ENCODE peak calls at places on chromosomes 2 and 18, in nine cellular contexts. P, T, H, D, Q, L, Z, O and S are unnamed samples.

GRCh38 chr2:881204-881918 is 69.3 kb upstream of the SNTG2 start:
- DNase-seq in H (no peak), Z (no peak), T (no peak), D (no peak), O (no peak), L (no peak), Q (no peak), P (no peak), S (no peak)

GRCh38 chr2:48248251-48248933 is 281.6 kb upstream of the STON1 start:
- DNase-seq in Z (no peak), D (peak; percentile 85), O (no peak), H (no peak), Q (peak; percentile 77), T (peak; percentile 92), P (no peak), L (peak; percentile 87), S (peak; percentile 18)

GRCh38 chr18:79974025-79974424 is 9.6 kb downstream of the HSBP1L1 start:
- DNase-seq in D (no peak), O (no peak), Q (no peak), T (no peak), L (no peak), P (no peak), H (no peak), Z (no peak), S (no peak)

GRCh38 chr2:158953454-158953853 is 15.0 kb upstream of the TANC1 start:
- DNase-seq in Q (no peak), O (no peak), H (no peak), T (no peak), P (no peak), D (no peak), L (no peak), Z (no peak), S (no peak)

GRCh38 chr2:68423966-68424650 is 43.0 kb downstream of the FBXO48 start:
- DNase-seq in L (no peak), H (no peak), Q (no peak), T (no peak), O (no peak), D (no peak), P (no peak), Z (no peak), S (no peak)

GRCh38 chr18:13264091-13264777 is 45.7 kb downstream of the LDLRAD4 start:
- DNase-seq in Q (no peak), L (no peak), T (no peak), Z (no peak), O (no peak), D (no peak), P (no peak), H (no peak), S (no peak)

GRCh38 chr2:151217343-151217742 is 44.3 kb downstream of the RBM43 start:
- DNase-seq in L (no peak), P (no peak), Z (no peak), O (no peak), H (no peak), D (no peak), Q (no peak), T (no peak), S (no peak)

GRCh38 chr2:240021488-240022104 is 3.5 kb downstream of the NDUFA10 start:
- DNase-seq in P (peak; percentile 34), Q (peak; percentile 14), D (no peak), H (peak; percentile 72), O (peak; percentile 86), Z (peak; percentile 39), L (no peak), T (peak; percentile 43), S (peak; percentile 45)

GRCh38 chr2:120976501-120977307 is 241.0 kb downstream of the GLI2 start:
- DNase-seq in L (no peak), Z (no peak), O (no peak), P (no peak), Q (no peak), H (no peak), T (no peak), D (no peak), S (no peak)

GRCh38 chr2:233007739-233008138 is 5.3 kb downstream of the NGEF start:
- DNase-seq in D (no peak), P (no peak), O (no peak), L (peak; percentile 46), Z (no peak), H (no peak), T (no peak), Q (no peak), S (no peak)

GRCh38 chr18:7617738-7618422 is 50.8 kb downstream of the PTPRM start:
- DNase-seq in H (peak; percentile 78), O (no peak), Q (peak; percentile 70), D (peak; percentile 42), T (peak; percentile 90), P (no peak), Z (no peak), L (peak; percentile 96), S (peak; percentile 7)

GRCh38 chr2:200492656-200493055 is 17.2 kb downstream of the KCTD18 start:
- DNase-seq in O (no peak), Q (no peak), L (no peak), D (no peak), Z (no peak), P (no peak), T (no peak), H (no peak), S (no peak)

GRCh38 chr2:146365041-146365440 is 1479.8 kb upstream of the ACVR2A start:
- DNase-seq in T (no peak), P (no peak), H (no peak), Q (no peak), L (no peak), Z (no peak), D (no peak), O (no peak), S (no peak)